ENCODE peak calls at places on chromosomes 6 and 20, in six cellular contexts. B is H1, A is SK-N-SH, Q is HepG2, G is GM12878, I is HCT116. C is an unnamed sample.

GRCh38 chr6:7914991-7915789 is 4.6 kb upstream of the TXNDC5 start:
- DNase-seq in A (no peak), G (no peak), I (no peak), Q (no peak), B (no peak), C (no peak)

GRCh38 chr6:131029661-131030297 is 33.3 kb downstream of the EPB41L2 start:
- DNase-seq in I (no peak), A (no peak), G (peak), B (no peak), Q (no peak), C (peak)

GRCh38 chr6:130364224-130364780 is 1.5 kb upstream of the TMEM200A start:
- DNase-seq in A (no peak), I (no peak), Q (no peak), B (no peak), G (no peak), C (no peak)

GRCh38 chr20:20614391-20614790 is 98.1 kb downstream of the RALGAPA2 start:
- DNase-seq in G (no peak), Q (no peak), I (no peak), B (no peak), A (no peak), C (no peak)

GRCh38 chr6:50007821-50008220 is 14.0 kb downstream of the DEFB110 start:
- DNase-seq in I (no peak), Q (no peak), G (no peak), B (no peak), A (no peak), C (no peak)

GRCh38 chr20:59149678-59150504 is 13.7 kb upstream of the ZNF831 start:
- DNase-seq in G (no peak), A (no peak), I (no peak), B (no peak), Q (no peak), C (no peak)

GRCh38 chr6:137259349-137259748 is 40.2 kb upstream of the IFNGR1 start:
- DNase-seq in Q (peak), G (no peak), I (no peak), B (no peak), A (no peak), C (no peak)

GRCh38 chr6:147103641-147104040 is 100.6 kb upstream of the STXBP5 start:
- DNase-seq in I (no peak), A (no peak), Q (no peak), B (no peak), G (no peak), C (no peak)

GRCh38 chr20:32986331-32986966 is 17.8 kb downstream of the SUN5 start:
- DNase-seq in G (no peak), A (no peak), I (no peak), B (no peak), Q (no peak), C (no peak)

GRCh38 chr6:160178271-160178670 is 56.7 kb downstream of the SLC22A1 start:
- DNase-seq in A (no peak), B (no peak), I (no peak), G (no peak), Q (no peak), C (no peak)

GRCh38 chr6:44538841-44539240 is 151.3 kb downstream of the CDC5L start:
- DNase-seq in Q (no peak), I (no peak), G (no peak), A (no peak), B (peak), C (no peak)

GRCh38 chr20:32509639-32510066 is 75.5 kb downstream of the NOL4L start:
- DNase-seq in B (no peak), Q (peak), A (peak), I (no peak), G (no peak), C (no peak)

GRCh38 chr6:36852481-36853147 is 13.4 kb upstream of the CPNE5 start:
- DNase-seq in A (no peak), B (no peak), I (no peak), Q (peak), G (no peak), C (no peak)

GRCh38 chr6:11497881-11498280 is 39.7 kb upstream of the TMEM170B start:
- DNase-seq in A (no peak), Q (no peak), G (no peak), I (no peak), B (no peak), C (no peak)

GRCh38 chr6:42345696-42346416 is 105.9 kb downstream of the TRERF1 start:
- DNase-seq in I (no peak), G (no peak), A (no peak), Q (no peak), B (no peak), C (no peak)

GRCh38 chr20:9359561-9360308 is 154.7 kb upstream of the LAMP5 start:
- DNase-seq in B (peak), A (peak), G (no peak), Q (peak), I (peak), C (no peak)

GRCh38 chr6:146898888-146899227 is 300.1 kb downstream of the ADGB start:
- DNase-seq in Q (no peak), B (no peak), A (no peak), G (no peak), I (no peak), C (no peak)

GRCh38 chr20:2619961-2620595 is 32.4 kb upstream of the NOP56 start:
- DNase-seq in G (no peak), Q (peak), I (peak), B (no peak), A (no peak), C (no peak)

GRCh38 chr6:37807656-37808055 is 11.9 kb upstream of the ZFAND3 start:
- DNase-seq in B (no peak), A (peak), Q (no peak), G (no peak), I (no peak), C (no peak)

GRCh38 chr6:106579281-106579680 is 50.0 kb downstream of the RTN4IP1 start:
- DNase-seq in I (no peak), B (no peak), Q (no peak), A (no peak), G (no peak), C (no peak)

GRCh38 chr6:22828179-22829062 is 259.1 kb downstream of the HDGFL1 start:
- DNase-seq in G (no peak), I (peak), Q (peak), A (peak), B (peak), C (peak)

GRCh38 chr6:54830216-54830615 is 16.4 kb upstream of the FAM83B start:
- DNase-seq in B (no peak), I (no peak), G (no peak), A (no peak), Q (no peak), C (no peak)

GRCh38 chr6:63882208-63882607 is 246.6 kb downstream of the PHF3 start:
- DNase-seq in B (no peak), Q (peak), I (peak), A (peak), G (no peak), C (no peak)

GRCh38 chr6:45647341-45648138 is 269.8 kb upstream of the SUPT3H start:
- DNase-seq in I (no peak), Q (no peak), A (no peak), B (no peak), G (no peak), C (no peak)

GRCh38 chr6:44260011-44260410 is 2.7 kb upstream of the SLC35B2 start:
- DNase-seq in B (no peak), A (no peak), Q (no peak), G (no peak), I (no peak), C (no peak)

GRCh38 chr6:132300323-132300949 is 100.8 kb downstream of the MOXD1 start:
- DNase-seq in I (peak), Q (peak), B (no peak), A (peak), G (no peak), C (peak)

GRCh38 chr20:46134716-46135115 is 16.6 kb downstream of the CD40 start:
- DNase-seq in Q (no peak), B (no peak), I (no peak), G (no peak), A (no peak), C (no peak)

GRCh38 chr6:111564482-111564945 is 41.2 kb downstream of the TRAF3IP2 start:
- DNase-seq in B (no peak), A (no peak), Q (no peak), I (no peak), G (no peak), C (no peak)

GRCh38 chr20:50292324-50293243 is 102.0 kb downstream of the CEBPB start:
- DNase-seq in Q (peak), I (no peak), G (no peak), B (no peak), A (no peak), C (peak)

GRCh38 chr6:45587229-45588060 is 209.7 kb upstream of the SUPT3H start:
- DNase-seq in G (no peak), I (no peak), A (no peak), Q (no peak), B (no peak), C (no peak)

GRCh38 chr20:62808211-62808865 is 3.7 kb downstream of the OGFR start:
- DNase-seq in Q (peak), I (no peak), G (no peak), B (peak), A (peak), C (peak)

GRCh38 chr6:84284428-84285033 is 57.1 kb upstream of the CEP162 start:
- DNase-seq in A (peak), I (peak), G (no peak), Q (peak), B (no peak), C (peak)

GRCh38 chr20:7152071-7152470 is 384.6 kb downstream of the BMP2 start:
- DNase-seq in I (no peak), G (no peak), B (no peak), Q (no peak), A (no peak), C (no peak)
- TF ChIP-seq JUND in I (no peak), G (no peak), B (no peak), Q (no peak), A (no peak), C (no peak)

GRCh38 chr20:52748235-52748950 is 223.8 kb upstream of the TSHZ2 start:
- DNase-seq in G (no peak), I (no peak), Q (no peak), B (no peak), A (peak), C (no peak)
- TF ChIP-seq MAX in G (no peak), I (no peak), Q (no peak), B (no peak), A (no peak), C (no peak)

DNA sequence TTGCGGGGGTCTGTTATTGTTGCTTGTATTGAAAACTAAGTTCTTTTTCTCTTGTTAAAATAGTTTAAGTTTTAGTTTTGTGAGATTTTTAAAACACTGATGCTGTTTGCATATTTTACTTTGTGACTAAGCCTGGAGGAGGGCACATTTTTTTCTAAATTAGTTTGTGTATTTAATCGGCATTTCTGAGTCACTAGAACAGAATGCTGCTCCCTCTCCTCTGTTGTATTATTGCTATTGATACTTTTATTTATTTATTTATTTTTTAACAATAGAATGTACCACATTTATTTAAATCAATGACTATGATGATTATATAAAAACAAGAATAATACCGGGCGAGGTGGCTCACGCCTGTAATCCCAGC is 5.1 kb upstream of the FAM50B start:
- DNase-seq in Q (no peak), B (no peak), G (no peak), A (no peak), I (no peak), C (no peak)
- TF ChIP-seq JUND in Q (no peak), B (no peak), G (no peak), A (peak), I (no peak), C (no peak)

GRCh38 chr20:43686820-43687219 is 19.9 kb downstream of the MYBL2 start:
- DNase-seq in Q (no peak), G (no peak), B (no peak), A (no peak), I (no peak), C (no peak)

GRCh38 chr20:43680976-43681375 is 14.1 kb downstream of the MYBL2 start:
- DNase-seq in A (no peak), G (no peak), B (no peak), Q (no peak), I (no peak), C (no peak)

GRCh38 chr20:43681468-43681942 is 14.6 kb downstream of the MYBL2 start:
- DNase-seq in I (no peak), A (no peak), B (no peak), G (peak), Q (no peak), C (peak)

GRCh38 chr20:43682446-43682845 is 15.5 kb downstream of the MYBL2 start:
- DNase-seq in G (no peak), I (no peak), Q (no peak), A (no peak), B (no peak), C (no peak)

DNA sequence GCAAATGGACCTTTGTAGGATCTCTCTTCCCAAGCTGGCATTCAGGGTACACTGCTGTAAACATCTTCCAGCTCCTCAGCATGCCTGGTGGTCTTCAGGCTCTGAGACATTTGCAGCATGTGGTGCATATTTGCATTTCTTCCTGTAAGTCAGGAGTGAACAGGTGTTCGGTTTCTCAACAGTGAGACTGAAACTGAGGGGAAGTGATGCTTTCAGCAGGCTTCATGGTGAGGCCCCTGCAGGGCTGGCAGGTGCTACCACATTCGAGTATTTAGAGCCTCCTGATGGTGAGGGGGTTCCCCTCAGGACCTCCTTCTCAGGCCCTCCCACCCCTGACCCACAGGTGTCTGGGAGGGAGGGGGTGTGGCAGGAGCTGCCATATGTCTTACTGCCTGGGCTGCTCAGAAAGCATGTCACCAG is 15.1 kb downstream of the MYBL2 start:
- DNase-seq in A (no peak), Q (no peak), G (peak), I (no peak), B (no peak), C (no peak)
- TF ChIP-seq MAX in A (no peak), Q (no peak), G (no peak), I (no peak), B (no peak), C (no peak)

GRCh38 chr20:35171753-35172433 is at the start of gene PROCR:
- DNase-seq in B (peak), G (no peak), I (peak), A (peak), Q (no peak), C (peak)
- TF ChIP-seq JUND in B (no peak), G (no peak), I (no peak), A (no peak), Q (no peak), C (no peak)

GRCh38 chr6:163867518-163868292 is 453.2 kb downstream of the QKI start:
- DNase-seq in A (no peak), B (peak), I (no peak), G (no peak), Q (no peak), C (no peak)
- TF ChIP-seq MAX in A (no peak), B (peak), I (no peak), G (no peak), Q (no peak), C (no peak)

GRCh38 chr6:119484598-119484997 is 135.0 kb upstream of the MAN1A1 start:
- DNase-seq in Q (no peak), I (peak), B (no peak), A (no peak), G (no peak), C (no peak)
- TF ChIP-seq JUND in Q (no peak), I (peak), B (no peak), A (peak), G (no peak), C (no peak)

DNA sequence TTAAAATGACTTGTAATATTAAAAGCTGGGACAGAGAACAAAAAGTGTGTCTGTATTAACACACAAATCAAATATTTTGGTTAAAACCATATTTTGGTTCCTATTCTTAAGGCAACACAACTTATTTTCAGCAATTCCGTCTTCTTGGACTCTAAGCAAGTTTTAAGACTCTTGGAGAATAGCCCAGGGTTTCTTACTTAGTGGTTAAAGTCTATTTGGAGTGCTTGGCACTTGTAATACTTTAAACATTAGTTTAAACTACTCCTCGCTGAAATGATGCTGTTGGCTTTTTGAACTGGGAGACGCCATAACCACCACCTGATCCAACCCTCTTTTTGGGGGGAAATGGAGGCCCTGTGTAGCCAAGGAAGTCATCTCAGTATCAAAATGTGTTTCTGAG is 109.8 kb upstream of the GMDS start:
- DNase-seq in I (no peak), A (no peak), Q (no peak), G (no peak), B (no peak), C (no peak)
- TF ChIP-seq MAX in I (no peak), A (no peak), Q (no peak), G (no peak), B (no peak), C (no peak)

GRCh38 chr20:13017235-13017634 is 8.5 kb downstream of the SPTLC3 start:
- DNase-seq in Q (no peak), G (no peak), B (no peak), A (no peak), I (no peak), C (no peak)
- TF ChIP-seq JUND in Q (no peak), G (no peak), B (no peak), A (no peak), I (no peak), C (no peak)

GRCh38 chr6:21666200-21666671 is 72.7 kb downstream of the SOX4 start:
- DNase-seq in B (peak), A (peak), G (no peak), I (no peak), Q (no peak), C (no peak)
- TF ChIP-seq MAX in B (peak), A (no peak), G (no peak), I (no peak), Q (no peak), C (no peak)